ENCODE peak calls at places on chromosomes 12 and 14, in six cellular contexts. V is A549, L is K562, H is H1, G is sigmoid colon, C is SK-N-SH. D is an unnamed sample.

GRCh38 chr12:44000309-44000952 is 164.6 kb downstream of the TMEM117 start:
- DNase-seq in V (peak; percentile 71), L (peak; percentile 24), H (peak; percentile 58), G (no peak), C (peak; percentile 11), D (no peak)

GRCh38 chr14:89912667-89913211 is 41.8 kb downstream of the EFCAB11 start:
- DNase-seq in V (peak; percentile 87), L (no peak), H (no peak), G (no peak), C (peak; percentile 37), D (no peak)

GRCh38 chr12:15801770-15802393 is 12.7 kb upstream of the EPS8 start:
- DNase-seq in V (peak; percentile 26), L (no peak), H (no peak), G (no peak), C (no peak), D (no peak)

GRCh38 chr12:133129368-133130037 is 571 bp downstream of the ZNF891 start:
- DNase-seq in V (no peak), L (no peak), H (peak; percentile 39), G (no peak), C (no peak), D (no peak)

GRCh38 chr14:92647499-92648279 is 100.7 kb downstream of the LGMN start:
- DNase-seq in V (no peak), L (no peak), H (no peak), G (no peak), C (no peak), D (no peak)

GRCh38 chr14:37018571-37019240 is 153.7 kb downstream of the SLC25A21 start:
- DNase-seq in V (no peak), L (no peak), H (no peak), G (no peak), C (no peak), D (no peak)

GRCh38 chr12:39102474-39103209 is 197.3 kb upstream of the CPNE8 start:
- DNase-seq in V (no peak), L (no peak), H (no peak), G (no peak), C (no peak), D (no peak)

GRCh38 chr12:76127588-76127987 is 43.1 kb upstream of the NAP1L1 start:
- DNase-seq in V (no peak), L (no peak), H (no peak), G (no peak), C (no peak), D (no peak)

GRCh38 chr14:106622200-106622745 is 1095.9 kb downstream of the TMEM121 start:
- DNase-seq in V (no peak), L (no peak), H (no peak), G (no peak), C (no peak), D (no peak)

GRCh38 chr12:30989754-30990153 is 63.2 kb downstream of the TSPAN11 start:
- DNase-seq in V (peak; percentile 41), L (peak; percentile 31), H (peak; percentile 76), G (no peak), C (peak; percentile 67), D (no peak)

GRCh38 chr12:94304566-94305061 is 155.1 kb downstream of the CEP83 start:
- DNase-seq in V (no peak), L (no peak), H (no peak), G (no peak), C (no peak), D (no peak)

GRCh38 chr14:55780156-55780946 is 200.3 kb downstream of the KTN1 start:
- DNase-seq in V (peak; percentile 35), L (no peak), H (no peak), G (no peak), C (no peak), D (peak; percentile 79)

GRCh38 chr12:92094751-92095161 is 50.9 kb downstream of the BTG1 start:
- DNase-seq in V (no peak), L (no peak), H (no peak), G (no peak), C (no peak), D (no peak)

GRCh38 chr12:56991319-56991906 is 14.9 kb downstream of the ZBTB39 start:
- DNase-seq in V (no peak), L (no peak), H (peak; percentile 33), G (peak; percentile 78), C (no peak), D (no peak)

GRCh38 chr12:53145861-53146260 is 34.7 kb upstream of the ZNF740 start:
- DNase-seq in V (no peak), L (no peak), H (no peak), G (no peak), C (no peak), D (no peak)

GRCh38 chr14:75283884-75284563 is 5.4 kb downstream of the FOS start:
- DNase-seq in V (peak; percentile 77), L (peak; percentile 19), H (no peak), G (peak; percentile 84), C (no peak), D (peak; percentile 37)

GRCh38 chr14:100864960-100865681 is 38.4 kb downstream of the RTL1 start:
- DNase-seq in V (peak; percentile 13), L (no peak), H (no peak), G (peak; percentile 33), C (no peak), D (no peak)

GRCh38 chr14:95211721-95212504 is 54.6 kb upstream of the DICER1 start:
- DNase-seq in V (no peak), L (no peak), H (no peak), G (peak; percentile 51), C (no peak), D (no peak)

GRCh38 chr12:25197608-25198007 is 2.6 kb downstream of the ETFRF1 start:
- DNase-seq in V (no peak), L (no peak), H (no peak), G (no peak), C (no peak), D (no peak)

GRCh38 chr14:73227812-73228781 is 9.2 kb upstream of the PAPLN start:
- DNase-seq in V (peak; percentile 92), L (no peak), H (no peak), G (peak; percentile 83), C (peak; percentile 41), D (no peak)

GRCh38 chr14:68214431-68214830 is 394.9 kb downstream of the RAD51B start:
- DNase-seq in V (no peak), L (no peak), H (no peak), G (no peak), C (no peak), D (no peak)

GRCh38 chr12:47353508-47353907 is 273.7 kb upstream of the AMIGO2 start:
- DNase-seq in V (no peak), L (no peak), H (no peak), G (no peak), C (no peak), D (no peak)

GRCh38 chr12:8860165-8860961 is 37.9 kb downstream of the A2ML1 start:
- DNase-seq in V (peak; percentile 69), L (peak; percentile 37), H (peak; percentile 63), G (no peak), C (peak; percentile 33), D (peak; percentile 52)

GRCh38 chr12:12194206-12194605 is 72.6 kb downstream of the LRP6 start:
- DNase-seq in V (peak; percentile 28), L (no peak), H (no peak), G (no peak), C (no peak), D (no peak)

GRCh38 chr12:124938606-124939427 is 24.4 kb upstream of the UBC start:
- DNase-seq in V (peak; percentile 97), L (peak; percentile 39), H (no peak), G (peak; percentile 86), C (peak; percentile 61), D (peak; percentile 56)

GRCh38 chr12:32477714-32478113 is 78.4 kb downstream of the FGD4 start:
- DNase-seq in V (no peak), L (no peak), H (no peak), G (no peak), C (peak; percentile 63), D (no peak)

DNA sequence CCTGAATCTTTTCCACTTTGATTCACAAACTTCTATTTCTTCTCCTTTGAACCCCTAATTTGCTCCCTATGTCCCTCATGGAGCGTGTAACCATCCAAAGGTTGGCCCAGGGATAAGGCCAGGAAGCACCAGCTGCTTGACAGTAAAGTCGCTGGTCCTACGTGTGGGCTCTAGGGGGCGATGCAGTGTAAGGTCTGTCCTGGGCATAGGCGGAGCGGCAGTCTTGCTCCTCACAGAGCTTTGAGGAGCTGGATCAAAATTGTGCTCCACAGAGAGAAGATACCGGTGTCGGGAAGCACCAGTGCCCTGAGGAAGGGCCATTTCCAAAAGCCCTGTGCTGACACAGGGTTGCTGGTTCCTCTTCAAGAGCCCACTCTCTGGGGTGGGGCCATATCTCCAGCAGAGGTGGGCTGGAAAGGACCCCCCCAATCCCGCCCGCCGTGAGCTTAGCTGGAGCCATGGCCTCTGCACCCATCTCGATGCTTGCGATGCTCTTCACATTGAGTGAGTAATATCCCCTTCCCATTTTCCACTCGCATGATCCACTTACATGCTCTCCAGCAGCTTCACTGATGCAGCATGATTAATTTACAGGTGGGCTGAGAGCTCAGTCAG is 49.9 kb upstream of the OR4E1 start:
- DNase-seq in V (peak; percentile 41), L (peak; percentile 10), H (peak; percentile 79), G (no peak), C (peak; percentile 22), D (no peak)
- TF ChIP-seq CTCF in V (peak; percentile 5), L (peak; percentile 59), H (peak; percentile 96), G (no peak), C (peak; percentile 42), D (no peak)

GRCh38 chr14:102796661-102797190 is 19.5 kb downstream of the TRAF3 start:
- DNase-seq in V (no peak), L (no peak), H (no peak), G (no peak), C (no peak), D (no peak)

GRCh38 chr14:102799684-102800562 is 22.7 kb downstream of the TRAF3 start:
- DNase-seq in V (no peak), L (no peak), H (no peak), G (no peak), C (no peak), D (no peak)

GRCh38 chr14:102793531-102794328 is 16.5 kb downstream of the TRAF3 start:
- DNase-seq in V (no peak), L (no peak), H (no peak), G (no peak), C (no peak), D (no peak)

GRCh38 chr14:102798926-102799325 is 21.7 kb downstream of the TRAF3 start:
- DNase-seq in V (no peak), L (no peak), H (no peak), G (no peak), C (no peak), D (no peak)

GRCh38 chr14:102795060-102795925 is 18.0 kb downstream of the TRAF3 start:
- DNase-seq in V (peak; percentile 76), L (no peak), H (no peak), G (peak; percentile 79), C (no peak), D (peak; percentile 36)
- TF ChIP-seq EP300 in V (no peak), L (no peak), H (no peak), G (no peak), C (no peak), D (peak; percentile 59)

DNA sequence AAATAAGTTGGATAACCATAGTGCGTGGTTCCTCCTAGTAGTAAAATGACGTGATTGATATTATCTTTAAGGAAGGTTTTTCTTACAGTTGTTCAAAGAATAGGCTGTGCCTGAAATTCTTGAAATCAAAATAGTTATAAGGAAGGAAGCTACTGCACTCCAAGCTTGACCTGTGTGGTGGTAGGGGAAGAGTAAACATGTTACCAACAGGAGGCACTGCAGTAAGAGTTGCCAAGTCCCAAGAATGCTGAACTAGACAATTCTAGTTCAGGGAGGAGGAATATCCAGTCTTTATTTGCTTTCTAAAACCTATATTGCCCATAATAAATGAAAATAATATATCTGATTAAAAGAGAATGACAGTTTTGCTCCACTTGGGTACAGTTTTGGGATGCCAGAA is 764.5 kb downstream of the TMTC2 start:
- DNase-seq in V (no peak), L (no peak), H (no peak), G (no peak), C (no peak), D (no peak)
- H3K4me3 ChIP-seq in V (no peak overlapping the region), L (no peak overlapping the region), H (no peak overlapping the region), G (no peak overlapping the region), C (no peak overlapping the region), D (no peak overlapping the region)

GRCh38 chr14:63203618-63204406 is 431 bp upstream of the RHOJ start:
- DNase-seq in V (peak; percentile 37), L (no peak), H (peak; percentile 50), G (peak; percentile 94), C (peak; percentile 34), D (peak; percentile 67)
- TF ChIP-seq CTCF in V (no peak), L (no peak), H (no peak), G (no peak), C (peak; percentile 44), D (peak; percentile 29)